ENCODE peak calls at places on chromosomes 4 and X, in seven cellular contexts. D, S, W, J, H, X and K are unnamed samples.

GRCh38 chrX:15418707-15419181 is 34.5 kb upstream of the VEGFD start:
- DNase-seq in D (no peak), S (no peak), W (no peak), J (no peak), H (no peak), X (no peak), K (no peak)

GRCh38 chr4:129092636-129093172 is 635 bp downstream of the SCLT1 start:
- DNase-seq in D (peak), S (no peak), W (no peak), J (no peak), H (peak), X (peak), K (peak)

GRCh38 chr4:83821493-83821892 is 285.6 kb downstream of the GPAT3 start:
- DNase-seq in D (no peak), S (no peak), W (no peak), J (no peak), H (no peak), X (no peak), K (no peak)

GRCh38 chr4:47705326-47705981 is 132.4 kb downstream of the CORIN start:
- DNase-seq in D (peak), S (peak), W (peak), J (peak), H (peak), X (peak), K (peak)

GRCh38 chr4:36187723-36188333 is 56.5 kb downstream of the ARAP2 start:
- DNase-seq in D (peak), S (peak), W (peak), J (peak), H (peak), X (no peak), K (peak)

GRCh38 chr4:48604527-48604926 is 114.5 kb downstream of the ZAR1 start:
- DNase-seq in D (no peak), S (no peak), W (no peak), J (no peak), H (no peak), X (no peak), K (no peak)

GRCh38 chrX:13180807-13181206 is 136.4 kb upstream of the FAM9C start:
- DNase-seq in D (peak), S (no peak), W (peak), J (no peak), H (no peak), X (peak), K (peak)

GRCh38 chr4:184550476-184550875 is 76.1 kb upstream of the IRF2 start:
- DNase-seq in D (no peak), S (no peak), W (no peak), J (no peak), H (no peak), X (peak), K (no peak)

GRCh38 chr4:150390531-150390910 is 191.4 kb upstream of the MAB21L2 start:
- DNase-seq in D (no peak), S (no peak), W (no peak), J (no peak), H (no peak), X (no peak), K (no peak)

GRCh38 chr4:63063765-63064164 is 1345.5 kb downstream of the TECRL start:
- DNase-seq in D (no peak), S (no peak), W (peak), J (peak), H (no peak), X (no peak), K (no peak)

GRCh38 chr4:143256456-143256855 is 71.7 kb downstream of the USP38 start:
- DNase-seq in D (no peak), S (no peak), W (no peak), J (no peak), H (no peak), X (no peak), K (peak)

GRCh38 chr4:81460837-81461233 is 10.9 kb downstream of the RASGEF1B start:
- DNase-seq in D (no peak), S (no peak), W (no peak), J (no peak), H (no peak), X (no peak), K (no peak)

GRCh38 chr4:133152801-133153526 is 3.9 kb downstream of the PCDH10 start:
- DNase-seq in D (peak), S (peak), W (peak), J (peak), H (peak), X (no peak), K (no peak)

GRCh38 chr4:143089291-143089690 is 95.4 kb upstream of the USP38 start:
- DNase-seq in D (no peak), S (no peak), W (no peak), J (peak), H (no peak), X (no peak), K (no peak)

GRCh38 chrX:26026179-26026578 is 112.0 kb upstream of the MAGEB18 start:
- DNase-seq in D (peak), S (no peak), W (peak), J (no peak), H (no peak), X (no peak), K (peak)

GRCh38 chrX:23509256-23509655 is 158.0 kb upstream of the PRDX4 start:
- DNase-seq in D (no peak), S (no peak), W (no peak), J (peak), H (no peak), X (no peak), K (no peak)

GRCh38 chr4:84573738-84574720 is 8.9 kb upstream of the CDS1 start:
- DNase-seq in D (no peak), S (no peak), W (peak), J (no peak), H (no peak), X (no peak), K (peak)

GRCh38 chr4:174828845-174829701 is at the start of gene GLRA3:
- DNase-seq in D (peak), S (peak), W (peak), J (peak), H (peak), X (no peak), K (peak)

GRCh38 chr4:176444741-176445140 is 125.0 kb downstream of the SPCS3 start:
- DNase-seq in D (peak), S (no peak), W (peak), J (no peak), H (no peak), X (peak), K (peak)

GRCh38 chr4:1471443-1472147 is 65.4 kb upstream of the NKX1-1 start:
- DNase-seq in D (no peak), S (no peak), W (no peak), J (no peak), H (no peak), X (no peak), K (no peak)

GRCh38 chrX:24412637-24413363 is 52.3 kb upstream of the PDK3 start:
- DNase-seq in D (no peak), S (no peak), W (peak), J (no peak), H (no peak), X (no peak), K (no peak)

GRCh38 chrX:68273887-68274286 is 159.4 kb downstream of the OPHN1 start:
- DNase-seq in D (peak), S (no peak), W (no peak), J (peak), H (no peak), X (peak), K (peak)

GRCh38 chr4:127604949-127605709 is 27.6 kb upstream of the INTU start:
- DNase-seq in D (peak), S (no peak), W (peak), J (peak), H (peak), X (peak), K (peak)

GRCh38 chr4:138901177-138901576 is 114.4 kb upstream of the NOCT start:
- DNase-seq in D (no peak), S (no peak), W (no peak), J (no peak), H (no peak), X (no peak), K (peak)

GRCh38 chrX:139200793-139201192 is 329.7 kb upstream of the F9 start:
- DNase-seq in D (no peak), S (no peak), W (peak), J (no peak), H (peak), X (no peak), K (peak)

GRCh38 chrX:16695079-16695676 is 17.3 kb downstream of the CTPS2 start:
- DNase-seq in D (peak), S (peak), W (peak), J (peak), H (peak), X (peak), K (peak)

GRCh38 chrX:32408389-32408788 is 803.0 kb downstream of the DMD start:
- DNase-seq in D (peak), S (peak), W (no peak), J (peak), H (peak), X (no peak), K (peak)
- TF ChIP-seq CTCF in D (no peak), S (no peak), W (no peak), J (peak), H (peak), X (no peak), K (peak)

GRCh38 chrX:69424161-69424560 is 80.0 kb upstream of the NALF2 start:
- DNase-seq in D (peak), S (no peak), W (peak), J (peak), H (peak), X (peak), K (peak)
- TF ChIP-seq CTCF in D (peak), S (no peak), W (peak), J (peak), H (peak), X (peak), K (peak)

DNA sequence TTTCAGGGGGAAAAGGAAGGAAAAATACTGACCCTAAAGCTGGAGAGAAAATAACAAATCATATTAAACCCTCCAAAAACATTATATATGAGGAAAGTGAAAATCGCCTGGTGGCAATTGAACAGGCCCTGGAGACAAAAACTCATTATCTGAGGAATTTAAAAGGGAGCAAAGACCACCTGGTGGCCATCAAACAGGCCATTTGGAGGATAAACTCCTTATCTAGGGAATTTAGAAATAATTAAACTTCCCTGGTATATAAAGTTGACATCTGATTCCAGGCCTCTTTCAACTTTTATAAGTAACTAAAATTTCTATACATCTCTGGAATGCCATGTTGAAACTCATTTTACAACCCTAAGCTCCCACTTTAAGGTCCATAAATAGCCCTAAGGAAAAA is 35.2 kb downstream of the CHM start:
- DNase-seq in D (no peak), S (no peak), W (no peak), J (no peak), H (no peak), X (no peak), K (no peak)
- TF ChIP-seq CTCF in D (no peak), S (no peak), W (no peak), J (no peak), H (no peak), X (no peak), K (no peak)

DNA sequence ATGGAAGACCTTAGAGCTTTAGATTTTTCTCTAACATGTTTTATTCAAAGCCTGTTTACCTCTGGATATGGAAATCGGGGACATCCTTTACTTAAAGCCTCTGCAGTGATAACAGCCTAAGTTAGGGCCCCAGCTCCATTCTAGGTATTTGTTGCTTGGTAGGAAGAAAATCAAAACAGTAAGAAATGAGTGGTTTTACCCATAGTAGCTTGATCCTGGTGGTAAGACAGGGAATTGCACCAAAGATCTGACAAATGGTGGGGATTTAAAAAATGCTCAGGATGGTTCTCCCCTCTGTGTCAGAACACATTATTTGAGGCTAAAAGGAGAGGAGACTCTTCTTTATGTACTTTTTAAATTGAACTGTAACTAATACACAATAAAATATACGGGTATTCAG is 52.4 kb downstream of the AFF2 start:
- DNase-seq in D (no peak), S (no peak), W (no peak), J (peak), H (no peak), X (no peak), K (no peak)
- TF ChIP-seq CTCF in D (peak), S (no peak), W (peak), J (no peak), H (no peak), X (peak), K (peak)

DNA sequence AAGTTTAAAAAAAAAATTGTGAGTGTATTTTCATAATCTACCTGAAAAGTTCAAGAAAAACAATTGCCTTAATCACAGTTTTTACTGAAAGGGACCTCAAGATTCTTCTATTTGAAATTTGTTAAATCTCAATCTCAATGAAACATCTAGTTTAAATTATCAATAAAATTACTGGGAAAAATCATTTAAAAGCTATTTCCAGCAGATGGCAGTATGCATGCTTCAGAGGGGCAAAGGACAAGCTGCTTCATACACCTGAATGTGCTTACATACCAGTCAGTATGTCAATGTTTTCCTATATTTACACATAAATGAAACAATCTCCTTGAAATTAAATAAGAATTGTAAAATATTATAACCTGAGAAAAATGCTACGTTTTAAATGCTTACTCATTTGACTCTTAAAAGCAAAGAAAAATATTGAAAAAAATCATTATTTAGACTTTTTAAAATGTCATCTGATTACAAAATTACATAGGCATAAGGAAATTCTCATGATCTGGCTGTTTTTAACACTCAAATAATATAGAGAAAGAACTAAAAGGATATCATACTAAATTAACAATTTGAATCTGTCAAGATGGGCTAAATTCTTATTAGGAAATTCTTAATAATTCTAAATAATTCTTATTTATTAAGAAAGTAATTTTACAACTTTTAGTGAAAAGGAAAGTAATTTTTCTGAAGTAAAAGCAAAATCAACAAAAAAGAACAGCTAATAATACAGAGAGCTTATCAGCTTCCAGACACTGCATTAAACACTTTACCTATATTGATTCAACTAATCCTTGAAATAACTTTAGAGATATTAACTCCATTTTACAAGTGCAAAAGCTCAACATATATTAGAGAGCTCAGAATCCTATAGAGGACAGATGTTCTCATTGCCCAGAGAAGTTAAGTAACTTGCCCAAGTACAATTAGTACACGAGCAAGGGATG is 242.1 kb downstream of the ADAMTS3 start:
- DNase-seq in D (peak), S (peak), W (peak), J (peak), H (peak), X (peak), K (peak)
- TF ChIP-seq CTCF in D (peak), S (peak), W (peak), J (peak), H (peak), X (peak), K (peak)

GRCh38 chrX:130025256-130025655 is 42.8 kb downstream of the BCORL1 start:
- DNase-seq in D (no peak), S (no peak), W (no peak), J (peak), H (no peak), X (no peak), K (no peak)
- TF ChIP-seq CTCF in D (no peak), S (no peak), W (peak), J (peak), H (no peak), X (no peak), K (no peak)